ENCODE peak calls at places on chromosomes 2 and 18, in five cellular contexts. One of them, this sample, is unnamed.

GRCh38 chr2:157460384-157460837 is 16.5 kb upstream of the CYTIP start:
- DNase-seq in brain microvascular endothelial cell: no peak
- DNase-seq in transverse colon: no peak
- DNase-seq in lower lobe of right lung: no peak
- DNase-seq in AG04449: no peak
- DNase-seq in this sample: no peak

GRCh38 chr2:218029366-218030360 is 26.9 kb upstream of the TNS1 start:
- DNase-seq in brain microvascular endothelial cell: no peak
- DNase-seq in transverse colon: no peak
- DNase-seq in lower lobe of right lung: no peak
- DNase-seq in AG04449: no peak
- DNase-seq in this sample: no peak

GRCh38 chr2:160332318-160332717 is 132.2 kb upstream of the ITGB6 start:
- DNase-seq in brain microvascular endothelial cell: peak
- DNase-seq in transverse colon: no peak
- DNase-seq in lower lobe of right lung: no peak
- DNase-seq in AG04449: no peak
- DNase-seq in this sample: no peak

GRCh38 chr2:88139203-88139702 is 11.4 kb upstream of the FABP1 start:
- DNase-seq in brain microvascular endothelial cell: no peak
- DNase-seq in transverse colon: no peak
- DNase-seq in lower lobe of right lung: no peak
- DNase-seq in AG04449: no peak
- DNase-seq in this sample: no peak

GRCh38 chr2:156405586-156405985 is 30.6 kb upstream of the GPD2 start:
- DNase-seq in brain microvascular endothelial cell: peak
- DNase-seq in transverse colon: no peak
- DNase-seq in lower lobe of right lung: peak
- DNase-seq in AG04449: no peak
- DNase-seq in this sample: peak

GRCh38 chr2:10495311-10495987 is 47.3 kb upstream of the ODC1 start:
- DNase-seq in brain microvascular endothelial cell: no peak
- DNase-seq in transverse colon: no peak
- DNase-seq in lower lobe of right lung: no peak
- DNase-seq in AG04449: no peak
- DNase-seq in this sample: no peak

GRCh38 chr2:239952665-239953417 is 72.3 kb downstream of the NDUFA10 start:
- DNase-seq in brain microvascular endothelial cell: no peak
- DNase-seq in transverse colon: no peak
- DNase-seq in lower lobe of right lung: peak
- DNase-seq in AG04449: no peak
- DNase-seq in this sample: no peak

GRCh38 chr2:174682578-174683391 is 81.5 kb downstream of the CHRNA1 start:
- DNase-seq in brain microvascular endothelial cell: peak
- DNase-seq in transverse colon: peak
- DNase-seq in lower lobe of right lung: peak
- DNase-seq in AG04449: no peak
- DNase-seq in this sample: no peak

GRCh38 chr2:133502678-133503077 is 65.6 kb downstream of the NCKAP5 start:
- DNase-seq in brain microvascular endothelial cell: no peak
- DNase-seq in transverse colon: no peak
- DNase-seq in lower lobe of right lung: no peak
- DNase-seq in AG04449: no peak
- DNase-seq in this sample: no peak

GRCh38 chr2:96431319-96431718 is 73.8 kb downstream of the NEURL3 start:
- DNase-seq in brain microvascular endothelial cell: no peak
- DNase-seq in transverse colon: no peak
- DNase-seq in lower lobe of right lung: no peak
- DNase-seq in AG04449: no peak
- DNase-seq in this sample: no peak

GRCh38 chr2:112000399-112001135 is 54.5 kb upstream of the TMEM87B start:
- DNase-seq in brain microvascular endothelial cell: no peak
- DNase-seq in transverse colon: no peak
- DNase-seq in lower lobe of right lung: no peak
- DNase-seq in AG04449: no peak
- DNase-seq in this sample: no peak

GRCh38 chr18:37484893-37485834 is 80.4 kb downstream of the CELF4 start:
- DNase-seq in brain microvascular endothelial cell: no peak
- DNase-seq in transverse colon: peak
- DNase-seq in lower lobe of right lung: no peak
- DNase-seq in AG04449: no peak
- DNase-seq in this sample: no peak

GRCh38 chr2:134320930-134321329 is 67.1 kb downstream of the MGAT5 start:
- DNase-seq in brain microvascular endothelial cell: no peak
- DNase-seq in transverse colon: peak
- DNase-seq in lower lobe of right lung: no peak
- DNase-seq in AG04449: no peak
- DNase-seq in this sample: no peak

GRCh38 chr18:78399992-78400503 is 579.6 kb upstream of the SALL3 start:
- DNase-seq in brain microvascular endothelial cell: no peak
- DNase-seq in transverse colon: no peak
- DNase-seq in lower lobe of right lung: no peak
- DNase-seq in AG04449: no peak
- DNase-seq in this sample: no peak

GRCh38 chr18:76619342-76620315 is 124.6 kb upstream of the ZNF516 start:
- DNase-seq in brain microvascular endothelial cell: peak
- DNase-seq in transverse colon: peak
- DNase-seq in lower lobe of right lung: peak
- DNase-seq in AG04449: no peak
- DNase-seq in this sample: no peak

GRCh38 chr2:98502556-98503335 is 58.1 kb downstream of the INPP4A start:
- DNase-seq in brain microvascular endothelial cell: peak
- DNase-seq in transverse colon: no peak
- DNase-seq in lower lobe of right lung: no peak
- DNase-seq in AG04449: no peak
- DNase-seq in this sample: no peak

GRCh38 chr18:4400911-4401310 is 54.2 kb downstream of the DLGAP1 start:
- DNase-seq in brain microvascular endothelial cell: no peak
- DNase-seq in transverse colon: no peak
- DNase-seq in lower lobe of right lung: no peak
- DNase-seq in AG04449: no peak
- DNase-seq in this sample: no peak

GRCh38 chr2:122736279-122736678 is 980.8 kb downstream of the TSN start:
- DNase-seq in brain microvascular endothelial cell: peak
- DNase-seq in transverse colon: peak
- DNase-seq in lower lobe of right lung: no peak
- DNase-seq in AG04449: no peak
- DNase-seq in this sample: no peak

GRCh38 chr18:5518899-5519371 is 24.9 kb downstream of the EPB41L3 start:
- DNase-seq in brain microvascular endothelial cell: peak
- DNase-seq in transverse colon: no peak
- DNase-seq in lower lobe of right lung: no peak
- DNase-seq in AG04449: no peak
- DNase-seq in this sample: no peak

GRCh38 chr2:74535440-74535965 is 5.8 kb downstream of the HTRA2 start:
- DNase-seq in brain microvascular endothelial cell: no peak
- DNase-seq in transverse colon: no peak
- DNase-seq in lower lobe of right lung: no peak
- DNase-seq in AG04449: no peak
- DNase-seq in this sample: no peak

GRCh38 chr2:238100821-238101771 is 956 bp downstream of the ESPNL start:
- DNase-seq in brain microvascular endothelial cell: no peak
- DNase-seq in transverse colon: no peak
- DNase-seq in lower lobe of right lung: no peak
- DNase-seq in AG04449: no peak
- DNase-seq in this sample: no peak

GRCh38 chr2:27776097-27776496 is 4.6 kb downstream of the MRPL33 start:
- DNase-seq in brain microvascular endothelial cell: no peak
- DNase-seq in transverse colon: peak
- DNase-seq in lower lobe of right lung: no peak
- DNase-seq in AG04449: no peak
- DNase-seq in this sample: no peak

GRCh38 chr2:71554028-71554705 is 100.8 kb downstream of the DYSF start:
- DNase-seq in brain microvascular endothelial cell: no peak
- DNase-seq in transverse colon: no peak
- DNase-seq in lower lobe of right lung: peak
- DNase-seq in AG04449: no peak
- DNase-seq in this sample: no peak

GRCh38 chr2:226664140-226664539 is 135.5 kb downstream of the IRS1 start:
- DNase-seq in brain microvascular endothelial cell: no peak
- DNase-seq in transverse colon: no peak
- DNase-seq in lower lobe of right lung: no peak
- DNase-seq in AG04449: no peak
- DNase-seq in this sample: no peak

GRCh38 chr2:55148269-55148668 is 83.8 kb downstream of the CLHC1 start:
- DNase-seq in brain microvascular endothelial cell: peak
- DNase-seq in transverse colon: no peak
- DNase-seq in lower lobe of right lung: no peak
- DNase-seq in AG04449: peak
- DNase-seq in this sample: peak

GRCh38 chr2:159989249-159989648 is 73.2 kb downstream of the PLA2R1 start:
- DNase-seq in brain microvascular endothelial cell: no peak
- DNase-seq in transverse colon: no peak
- DNase-seq in lower lobe of right lung: no peak
- DNase-seq in AG04449: no peak
- DNase-seq in this sample: no peak

GRCh38 chr2:217026570-217026969 is 166.7 kb upstream of the TNP1 start:
- DNase-seq in brain microvascular endothelial cell: no peak
- DNase-seq in transverse colon: no peak
- DNase-seq in lower lobe of right lung: no peak
- DNase-seq in AG04449: no peak
- DNase-seq in this sample: no peak

GRCh38 chr2:238691596-238692491 is 156.0 kb upstream of the TWIST2 start:
- DNase-seq in brain microvascular endothelial cell: no peak
- DNase-seq in transverse colon: no peak
- DNase-seq in lower lobe of right lung: no peak
- DNase-seq in AG04449: no peak
- DNase-seq in this sample: no peak

GRCh38 chr2:48968011-48968410 is 186.3 kb downstream of the FSHR start:
- DNase-seq in brain microvascular endothelial cell: no peak
- DNase-seq in transverse colon: no peak
- DNase-seq in lower lobe of right lung: no peak
- DNase-seq in AG04449: no peak
- DNase-seq in this sample: no peak

GRCh38 chr2:218645126-218645525 is 14.3 kb downstream of the ZNF142 start:
- DNase-seq in brain microvascular endothelial cell: peak
- DNase-seq in transverse colon: no peak
- DNase-seq in lower lobe of right lung: no peak
- DNase-seq in AG04449: no peak
- DNase-seq in this sample: no peak

GRCh38 chr2:111050701-111051376 is 69.9 kb upstream of the BCL2L11 start:
- DNase-seq in brain microvascular endothelial cell: no peak
- DNase-seq in transverse colon: no peak
- DNase-seq in lower lobe of right lung: no peak
- DNase-seq in AG04449: no peak
- DNase-seq in this sample: no peak

GRCh38 chr2:137238065-137238464 is 472.7 kb downstream of the THSD7B start:
- DNase-seq in brain microvascular endothelial cell: no peak
- DNase-seq in transverse colon: no peak
- DNase-seq in lower lobe of right lung: no peak
- DNase-seq in AG04449: no peak
- DNase-seq in this sample: no peak

GRCh38 chr2:158724803-158725271 is 70.3 kb upstream of the DAPL1 start:
- DNase-seq in brain microvascular endothelial cell: no peak
- DNase-seq in transverse colon: no peak
- DNase-seq in lower lobe of right lung: no peak
- DNase-seq in AG04449: no peak
- DNase-seq in this sample: no peak

GRCh38 chr18:78601349-78601748 is 378.3 kb upstream of the SALL3 start:
- DNase-seq in brain microvascular endothelial cell: no peak
- DNase-seq in transverse colon: no peak
- DNase-seq in lower lobe of right lung: no peak
- DNase-seq in AG04449: no peak
- DNase-seq in this sample: no peak

GRCh38 chr2:112138143-112139032 is at the start of gene FBLN7:
- DNase-seq in brain microvascular endothelial cell: no peak
- DNase-seq in transverse colon: no peak
- DNase-seq in lower lobe of right lung: no peak
- DNase-seq in AG04449: no peak
- DNase-seq in this sample: no peak

GRCh38 chr2:131519466-131519865 is 8.2 kb upstream of the CCDC74A start:
- DNase-seq in brain microvascular endothelial cell: no peak
- DNase-seq in transverse colon: no peak
- DNase-seq in lower lobe of right lung: no peak
- DNase-seq in AG04449: no peak
- DNase-seq in this sample: no peak
- H3K4me3 ChIP-seq in brain microvascular endothelial cell: no peak
- H3K4me3 ChIP-seq in transverse colon: no peak
- H3K4me3 ChIP-seq in lower lobe of right lung: no peak
- H3K4me3 ChIP-seq in AG04449: no peak
- H3K4me3 ChIP-seq in this sample: no peak

GRCh38 chr2:44342854-44343253 is 18.4 kb downstream of the PREPL start:
- DNase-seq in brain microvascular endothelial cell: no peak
- DNase-seq in transverse colon: no peak
- DNase-seq in lower lobe of right lung: no peak
- DNase-seq in AG04449: no peak
- DNase-seq in this sample: no peak
- TF ChIP-seq CTCF in brain microvascular endothelial cell: peak
- TF ChIP-seq CTCF in transverse colon: peak
- TF ChIP-seq CTCF in lower lobe of right lung: peak
- TF ChIP-seq CTCF in AG04449: peak
- TF ChIP-seq CTCF in this sample: peak

DNA sequence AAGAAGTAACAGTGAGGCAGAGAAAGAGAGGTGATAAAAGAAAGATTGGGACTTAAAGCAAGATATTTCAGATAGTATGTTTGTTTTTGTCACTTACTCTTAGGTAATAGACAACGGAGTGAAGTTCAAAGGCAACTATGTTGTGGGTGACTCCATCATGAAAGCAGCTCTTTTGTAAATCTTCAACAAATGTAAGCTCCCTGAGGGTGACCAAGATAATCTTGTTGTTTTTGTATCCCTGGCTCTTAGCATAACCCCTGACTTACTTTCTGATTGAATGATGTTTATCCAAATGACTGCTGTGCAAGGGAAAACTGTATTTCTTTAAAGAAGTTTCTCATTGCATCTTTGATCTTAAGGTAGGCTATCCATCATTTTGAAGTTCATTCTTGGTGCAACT is 2.6 kb downstream of the MTCL1 start:
- DNase-seq in brain microvascular endothelial cell: no peak
- DNase-seq in transverse colon: no peak
- DNase-seq in lower lobe of right lung: no peak
- DNase-seq in AG04449: no peak
- DNase-seq in this sample: no peak
- H3K4me3 ChIP-seq in brain microvascular endothelial cell: peak
- H3K4me3 ChIP-seq in transverse colon: peak
- H3K4me3 ChIP-seq in lower lobe of right lung: no peak
- H3K4me3 ChIP-seq in AG04449: peak
- H3K4me3 ChIP-seq in this sample: peak

DNA sequence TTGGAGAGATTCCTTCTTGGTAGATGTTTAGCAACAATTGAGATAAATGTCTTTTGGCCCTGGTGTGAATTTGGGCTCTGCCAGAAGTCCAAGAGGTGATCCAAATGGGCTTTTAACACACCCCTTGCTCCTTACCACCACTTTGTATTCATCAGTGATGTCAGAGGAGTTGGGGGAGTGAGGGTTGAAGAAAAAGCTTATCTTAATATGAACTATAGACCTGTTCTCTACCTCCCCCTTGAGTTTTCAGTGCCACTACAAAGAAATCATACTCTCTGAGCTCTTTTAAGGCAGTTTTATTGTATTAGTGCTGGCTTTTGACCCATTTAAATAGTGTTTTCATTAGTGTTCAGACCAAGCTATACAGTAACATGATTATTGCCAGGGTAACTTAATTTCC is 229.1 kb downstream of the PHLPP1 start:
- DNase-seq in brain microvascular endothelial cell: no peak
- DNase-seq in transverse colon: no peak
- DNase-seq in lower lobe of right lung: no peak
- DNase-seq in AG04449: no peak
- DNase-seq in this sample: no peak
- TF ChIP-seq CTCF in brain microvascular endothelial cell: peak
- TF ChIP-seq CTCF in transverse colon: no peak
- TF ChIP-seq CTCF in lower lobe of right lung: no peak
- TF ChIP-seq CTCF in AG04449: no peak
- TF ChIP-seq CTCF in this sample: peak

GRCh38 chr2:191321861-191322662 is 76.9 kb downstream of the MYO1B start:
- DNase-seq in brain microvascular endothelial cell: peak
- DNase-seq in transverse colon: no peak
- DNase-seq in lower lobe of right lung: no peak
- DNase-seq in AG04449: no peak
- DNase-seq in this sample: no peak
- H3K4me3 ChIP-seq in brain microvascular endothelial cell: no peak
- H3K4me3 ChIP-seq in transverse colon: no peak
- H3K4me3 ChIP-seq in lower lobe of right lung: no peak
- H3K4me3 ChIP-seq in AG04449: no peak
- H3K4me3 ChIP-seq in this sample: no peak